ENCODE peak calls at places on chromosomes 11 and 22, in ten cellular contexts. One of them, this sample, is unnamed.

GRCh38 chr22:20995329-20996030 is 6.4 kb downstream of the THAP7 start:
- DNase-seq in ovary: no peak
- DNase-seq in body of pancreas: no peak
- DNase-seq in Jurkat, Clone E6-1: no peak
- DNase-seq in epithelial cell of esophagus: no peak
- DNase-seq in skeletal muscle cell: no peak
- DNase-seq in spleen: no peak
- DNase-seq in heart right ventricle: no peak
- DNase-seq in GM12865: no peak
- DNase-seq in fibroblast of pulmonary artery: no peak
- DNase-seq in this sample: no peak

GRCh38 chr22:37604875-37605274 is 3.8 kb upstream of the GGA1 start:
- DNase-seq in ovary: no peak
- DNase-seq in body of pancreas: no peak
- DNase-seq in Jurkat, Clone E6-1: peak
- DNase-seq in epithelial cell of esophagus: no peak
- DNase-seq in skeletal muscle cell: no peak
- DNase-seq in spleen: peak
- DNase-seq in heart right ventricle: no peak
- DNase-seq in GM12865: peak
- DNase-seq in fibroblast of pulmonary artery: no peak
- DNase-seq in this sample: no peak

GRCh38 chr11:91188484-91188883 is 965.6 kb upstream of the CHORDC1 start:
- DNase-seq in ovary: no peak
- DNase-seq in body of pancreas: no peak
- DNase-seq in Jurkat, Clone E6-1: no peak
- DNase-seq in epithelial cell of esophagus: no peak
- DNase-seq in skeletal muscle cell: no peak
- DNase-seq in spleen: no peak
- DNase-seq in heart right ventricle: no peak
- DNase-seq in GM12865: no peak
- DNase-seq in fibroblast of pulmonary artery: no peak
- DNase-seq in this sample: no peak

GRCh38 chr11:93921695-93922468 is 71.5 kb upstream of the VSTM5 start:
- DNase-seq in ovary: no peak
- DNase-seq in body of pancreas: peak
- DNase-seq in Jurkat, Clone E6-1: peak
- DNase-seq in epithelial cell of esophagus: peak
- DNase-seq in skeletal muscle cell: peak
- DNase-seq in spleen: no peak
- DNase-seq in heart right ventricle: peak
- DNase-seq in GM12865: peak
- DNase-seq in fibroblast of pulmonary artery: peak
- DNase-seq in this sample: peak

GRCh38 chr11:59463176-59463575 is 6.4 kb downstream of the OR4D6 start:
- DNase-seq in ovary: peak
- DNase-seq in body of pancreas: no peak
- DNase-seq in Jurkat, Clone E6-1: no peak
- DNase-seq in epithelial cell of esophagus: no peak
- DNase-seq in skeletal muscle cell: no peak
- DNase-seq in spleen: no peak
- DNase-seq in heart right ventricle: peak
- DNase-seq in GM12865: no peak
- DNase-seq in fibroblast of pulmonary artery: peak
- DNase-seq in this sample: peak

GRCh38 chr22:46086577-46087335 is 63.6 kb upstream of the PPARA start:
- DNase-seq in ovary: no peak
- DNase-seq in body of pancreas: peak
- DNase-seq in Jurkat, Clone E6-1: no peak
- DNase-seq in epithelial cell of esophagus: no peak
- DNase-seq in skeletal muscle cell: no peak
- DNase-seq in spleen: peak
- DNase-seq in heart right ventricle: no peak
- DNase-seq in GM12865: no peak
- DNase-seq in fibroblast of pulmonary artery: no peak
- DNase-seq in this sample: no peak

GRCh38 chr11:27213232-27213660 is 149.8 kb downstream of the CCDC34 start:
- DNase-seq in ovary: no peak
- DNase-seq in body of pancreas: no peak
- DNase-seq in Jurkat, Clone E6-1: no peak
- DNase-seq in epithelial cell of esophagus: peak
- DNase-seq in skeletal muscle cell: peak
- DNase-seq in spleen: no peak
- DNase-seq in heart right ventricle: peak
- DNase-seq in GM12865: peak
- DNase-seq in fibroblast of pulmonary artery: peak
- DNase-seq in this sample: no peak

GRCh38 chr11:45815747-45816146 is 10.8 kb downstream of the SLC35C1 start:
- DNase-seq in ovary: no peak
- DNase-seq in body of pancreas: no peak
- DNase-seq in Jurkat, Clone E6-1: no peak
- DNase-seq in epithelial cell of esophagus: no peak
- DNase-seq in skeletal muscle cell: no peak
- DNase-seq in spleen: peak
- DNase-seq in heart right ventricle: no peak
- DNase-seq in GM12865: no peak
- DNase-seq in fibroblast of pulmonary artery: peak
- DNase-seq in this sample: no peak

GRCh38 chr22:22593250-22593649 is 34.2 kb upstream of the PRAME start:
- DNase-seq in ovary: no peak
- DNase-seq in body of pancreas: no peak
- DNase-seq in Jurkat, Clone E6-1: no peak
- DNase-seq in epithelial cell of esophagus: no peak
- DNase-seq in skeletal muscle cell: no peak
- DNase-seq in spleen: no peak
- DNase-seq in heart right ventricle: no peak
- DNase-seq in GM12865: no peak
- DNase-seq in fibroblast of pulmonary artery: no peak
- DNase-seq in this sample: no peak

GRCh38 chr11:65383778-65384177 is 1.3 kb upstream of the SLC25A45 start:
- DNase-seq in ovary: no peak
- DNase-seq in body of pancreas: no peak
- DNase-seq in Jurkat, Clone E6-1: no peak
- DNase-seq in epithelial cell of esophagus: no peak
- DNase-seq in skeletal muscle cell: no peak
- DNase-seq in spleen: no peak
- DNase-seq in heart right ventricle: no peak
- DNase-seq in GM12865: no peak
- DNase-seq in fibroblast of pulmonary artery: no peak
- DNase-seq in this sample: no peak

GRCh38 chr11:106415510-106415909 is 338.0 kb downstream of the AASDHPPT start:
- DNase-seq in ovary: no peak
- DNase-seq in body of pancreas: no peak
- DNase-seq in Jurkat, Clone E6-1: no peak
- DNase-seq in epithelial cell of esophagus: peak
- DNase-seq in skeletal muscle cell: no peak
- DNase-seq in spleen: no peak
- DNase-seq in heart right ventricle: no peak
- DNase-seq in GM12865: no peak
- DNase-seq in fibroblast of pulmonary artery: no peak
- DNase-seq in this sample: no peak

GRCh38 chr11:23885801-23886200 is 611.1 kb upstream of the LUZP2 start:
- DNase-seq in ovary: no peak
- DNase-seq in body of pancreas: no peak
- DNase-seq in Jurkat, Clone E6-1: no peak
- DNase-seq in epithelial cell of esophagus: no peak
- DNase-seq in skeletal muscle cell: no peak
- DNase-seq in spleen: no peak
- DNase-seq in heart right ventricle: no peak
- DNase-seq in GM12865: no peak
- DNase-seq in fibroblast of pulmonary artery: no peak
- DNase-seq in this sample: no peak

GRCh38 chr11:5500391-5500790 is 9.4 kb downstream of the UBQLN3 start:
- DNase-seq in ovary: no peak
- DNase-seq in body of pancreas: no peak
- DNase-seq in Jurkat, Clone E6-1: no peak
- DNase-seq in epithelial cell of esophagus: no peak
- DNase-seq in skeletal muscle cell: no peak
- DNase-seq in spleen: no peak
- DNase-seq in heart right ventricle: no peak
- DNase-seq in GM12865: no peak
- DNase-seq in fibroblast of pulmonary artery: no peak
- DNase-seq in this sample: no peak

GRCh38 chr22:36565686-36566085 is 36.7 kb upstream of the EIF3D start:
- DNase-seq in ovary: no peak
- DNase-seq in body of pancreas: no peak
- DNase-seq in Jurkat, Clone E6-1: no peak
- DNase-seq in epithelial cell of esophagus: peak
- DNase-seq in skeletal muscle cell: no peak
- DNase-seq in spleen: no peak
- DNase-seq in heart right ventricle: no peak
- DNase-seq in GM12865: no peak
- DNase-seq in fibroblast of pulmonary artery: no peak
- DNase-seq in this sample: no peak

GRCh38 chr11:27075192-27075591 is 34.6 kb downstream of the BBOX1 start:
- DNase-seq in ovary: no peak
- DNase-seq in body of pancreas: no peak
- DNase-seq in Jurkat, Clone E6-1: no peak
- DNase-seq in epithelial cell of esophagus: no peak
- DNase-seq in skeletal muscle cell: no peak
- DNase-seq in spleen: no peak
- DNase-seq in heart right ventricle: no peak
- DNase-seq in GM12865: no peak
- DNase-seq in fibroblast of pulmonary artery: peak
- DNase-seq in this sample: no peak

GRCh38 chr22:41367039-41367679 is 14.6 kb upstream of the TEF start:
- DNase-seq in ovary: peak
- DNase-seq in body of pancreas: peak
- DNase-seq in Jurkat, Clone E6-1: no peak
- DNase-seq in epithelial cell of esophagus: peak
- DNase-seq in skeletal muscle cell: peak
- DNase-seq in spleen: peak
- DNase-seq in heart right ventricle: peak
- DNase-seq in GM12865: no peak
- DNase-seq in fibroblast of pulmonary artery: peak
- DNase-seq in this sample: peak

GRCh38 chr11:64165482-64165841 is 451 bp downstream of the MACROD1 start:
- DNase-seq in ovary: no peak
- DNase-seq in body of pancreas: peak
- DNase-seq in Jurkat, Clone E6-1: no peak
- DNase-seq in epithelial cell of esophagus: peak
- DNase-seq in skeletal muscle cell: no peak
- DNase-seq in spleen: no peak
- DNase-seq in heart right ventricle: no peak
- DNase-seq in GM12865: peak
- DNase-seq in fibroblast of pulmonary artery: no peak
- DNase-seq in this sample: peak

GRCh38 chr22:38479096-38479840 is 11.4 kb downstream of the KDELR3 start:
- DNase-seq in ovary: no peak
- DNase-seq in body of pancreas: no peak
- DNase-seq in Jurkat, Clone E6-1: no peak
- DNase-seq in epithelial cell of esophagus: no peak
- DNase-seq in skeletal muscle cell: no peak
- DNase-seq in spleen: no peak
- DNase-seq in heart right ventricle: no peak
- DNase-seq in GM12865: no peak
- DNase-seq in fibroblast of pulmonary artery: no peak
- DNase-seq in this sample: no peak

GRCh38 chr22:37141971-37142647 is 7.6 kb downstream of the IL2RB start:
- DNase-seq in ovary: no peak
- DNase-seq in body of pancreas: no peak
- DNase-seq in Jurkat, Clone E6-1: no peak
- DNase-seq in epithelial cell of esophagus: no peak
- DNase-seq in skeletal muscle cell: no peak
- DNase-seq in spleen: no peak
- DNase-seq in heart right ventricle: no peak
- DNase-seq in GM12865: no peak
- DNase-seq in fibroblast of pulmonary artery: no peak
- DNase-seq in this sample: no peak

DNA sequence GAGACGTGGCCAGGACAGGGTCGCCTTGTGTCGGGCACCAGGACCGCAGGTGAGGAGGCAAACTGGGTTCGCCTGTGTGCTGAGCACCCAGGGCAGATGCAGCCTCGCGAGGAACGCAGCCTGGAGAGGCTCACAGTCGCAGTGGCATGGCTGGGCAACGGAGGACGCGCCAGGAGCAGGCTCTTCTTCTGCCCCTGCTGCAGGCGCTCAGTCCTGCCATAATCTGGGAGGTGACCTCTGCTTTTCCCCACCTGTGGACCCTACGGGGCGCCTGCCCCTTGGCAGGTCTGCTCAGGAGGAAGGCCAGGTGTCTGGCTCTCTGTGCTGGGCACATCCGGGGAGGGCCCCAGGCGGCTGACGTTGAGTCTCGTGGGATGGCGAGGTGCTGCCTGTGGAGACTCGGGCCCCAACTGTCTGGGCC is 1136.2 kb downstream of the BRD1 start:
- DNase-seq in ovary: no peak
- DNase-seq in body of pancreas: no peak
- DNase-seq in Jurkat, Clone E6-1: no peak
- DNase-seq in epithelial cell of esophagus: no peak
- DNase-seq in skeletal muscle cell: no peak
- DNase-seq in spleen: no peak
- DNase-seq in heart right ventricle: no peak
- DNase-seq in GM12865: no peak
- DNase-seq in fibroblast of pulmonary artery: no peak
- DNase-seq in this sample: no peak
- H3K4me3 ChIP-seq in ovary: no peak
- H3K4me3 ChIP-seq in body of pancreas: no peak
- H3K4me3 ChIP-seq in Jurkat, Clone E6-1: no peak
- H3K4me3 ChIP-seq in epithelial cell of esophagus: no peak
- H3K4me3 ChIP-seq in skeletal muscle cell: no peak
- H3K4me3 ChIP-seq in spleen: no peak
- H3K4me3 ChIP-seq in heart right ventricle: no peak
- H3K4me3 ChIP-seq in GM12865: no peak
- H3K4me3 ChIP-seq in fibroblast of pulmonary artery: no peak
- H3K4me3 ChIP-seq in this sample: no peak

GRCh38 chr22:17120711-17121234 is 387 bp downstream of the TMEM121B start:
- DNase-seq in ovary: no peak
- DNase-seq in body of pancreas: no peak
- DNase-seq in Jurkat, Clone E6-1: no peak
- DNase-seq in epithelial cell of esophagus: peak
- DNase-seq in skeletal muscle cell: no peak
- DNase-seq in spleen: no peak
- DNase-seq in heart right ventricle: no peak
- DNase-seq in GM12865: no peak
- DNase-seq in fibroblast of pulmonary artery: no peak
- DNase-seq in this sample: no peak
- H3K4me3 ChIP-seq in ovary: peak
- H3K4me3 ChIP-seq in body of pancreas: peak
- H3K4me3 ChIP-seq in Jurkat, Clone E6-1: peak
- H3K4me3 ChIP-seq in epithelial cell of esophagus: no peak
- H3K4me3 ChIP-seq in skeletal muscle cell: peak
- H3K4me3 ChIP-seq in spleen: peak
- H3K4me3 ChIP-seq in heart right ventricle: peak
- H3K4me3 ChIP-seq in GM12865: no peak
- H3K4me3 ChIP-seq in fibroblast of pulmonary artery: peak
- H3K4me3 ChIP-seq in this sample: peak

GRCh38 chr11:3834349-3835099 is 6.2 kb downstream of the RHOG start:
- DNase-seq in ovary: no peak
- DNase-seq in body of pancreas: no peak
- DNase-seq in Jurkat, Clone E6-1: no peak
- DNase-seq in epithelial cell of esophagus: no peak
- DNase-seq in skeletal muscle cell: no peak
- DNase-seq in spleen: peak
- DNase-seq in heart right ventricle: peak
- DNase-seq in GM12865: peak
- DNase-seq in fibroblast of pulmonary artery: no peak
- DNase-seq in this sample: no peak
- H3K4me3 ChIP-seq in ovary: no peak
- H3K4me3 ChIP-seq in body of pancreas: no peak
- H3K4me3 ChIP-seq in Jurkat, Clone E6-1: no peak
- H3K4me3 ChIP-seq in epithelial cell of esophagus: no peak
- H3K4me3 ChIP-seq in skeletal muscle cell: no peak
- H3K4me3 ChIP-seq in spleen: peak
- H3K4me3 ChIP-seq in heart right ventricle: no peak
- H3K4me3 ChIP-seq in GM12865: no peak
- H3K4me3 ChIP-seq in fibroblast of pulmonary artery: no peak
- H3K4me3 ChIP-seq in this sample: no peak

GRCh38 chr22:33923033-33923432 is 2.8 kb upstream of the LARGE1 start:
- DNase-seq in ovary: no peak
- DNase-seq in body of pancreas: no peak
- DNase-seq in Jurkat, Clone E6-1: no peak
- DNase-seq in epithelial cell of esophagus: no peak
- DNase-seq in skeletal muscle cell: no peak
- DNase-seq in spleen: no peak
- DNase-seq in heart right ventricle: no peak
- DNase-seq in GM12865: no peak
- DNase-seq in fibroblast of pulmonary artery: peak
- DNase-seq in this sample: no peak
- H3K4me3 ChIP-seq in ovary: peak
- H3K4me3 ChIP-seq in body of pancreas: no peak
- H3K4me3 ChIP-seq in Jurkat, Clone E6-1: no peak
- H3K4me3 ChIP-seq in epithelial cell of esophagus: no peak
- H3K4me3 ChIP-seq in skeletal muscle cell: peak
- H3K4me3 ChIP-seq in spleen: peak
- H3K4me3 ChIP-seq in heart right ventricle: peak
- H3K4me3 ChIP-seq in GM12865: peak
- H3K4me3 ChIP-seq in fibroblast of pulmonary artery: peak
- H3K4me3 ChIP-seq in this sample: peak